ENCODE peak calls at places on chromosome 10, in ten cellular contexts. J, P, K, M, B, X, H, W, C and V are unnamed samples.

GRCh38 chr10:116070743-116071320 is 202.2 kb downstream of the GFRA1 start:
- DNase-seq in H (no peak), P (no peak), X (no peak), C (no peak), B (no peak), K (no peak), W (no peak), M (no peak), J (no peak), V (no peak)

GRCh38 chr10:91410638-91411367 is 659 bp downstream of the HECTD2 start:
- DNase-seq in W (peak; percentile 59), C (peak; percentile 48), M (peak; percentile 1), X (no peak), K (no peak), B (peak; percentile 11), H (peak; percentile 5), P (peak; percentile 11), J (peak; percentile 30), V (peak; percentile 17)

GRCh38 chr10:93916257-93917063 is 22.7 kb downstream of the SLC35G1 start:
- DNase-seq in W (peak; percentile 50), P (no peak), J (no peak), C (peak; percentile 47), H (no peak), X (no peak), B (no peak), K (no peak), M (no peak), V (no peak)

GRCh38 chr10:61301560-61301959 is 151.6 kb downstream of the TMEM26 start:
- DNase-seq in M (no peak), H (no peak), W (no peak), K (no peak), C (no peak), P (no peak), B (no peak), J (no peak), X (no peak), V (no peak)

GRCh38 chr10:3119796-3120459 is 52.6 kb downstream of the PFKP start:
- DNase-seq in W (peak; percentile 42), X (no peak), J (no peak), M (no peak), H (no peak), B (peak; percentile 26), C (peak; percentile 34), K (no peak), P (no peak), V (no peak)

GRCh38 chr10:128493811-128494210 is 367.6 kb upstream of the MKI67 start:
- DNase-seq in H (no peak), P (no peak), K (no peak), C (no peak), J (no peak), M (no peak), W (no peak), X (no peak), B (no peak), V (no peak)

GRCh38 chr10:91992026-91992425 is 68.5 kb downstream of the BTAF1 start:
- DNase-seq in M (no peak), J (no peak), W (no peak), X (no peak), B (no peak), P (no peak), C (no peak), H (no peak), K (no peak), V (no peak)

GRCh38 chr10:44310762-44311562 is 73.9 kb downstream of the CXCL12 start:
- DNase-seq in C (no peak), H (peak; percentile 43), P (peak; percentile 64), K (peak; percentile 73), W (peak; percentile 77), M (peak; percentile 30), X (peak; percentile 84), J (peak; percentile 86), B (peak; percentile 80), V (peak; percentile 83)

GRCh38 chr10:120514035-120514620 is 57.1 kb downstream of the PLPP4 start:
- DNase-seq in X (peak; percentile 54), H (no peak), K (no peak), P (no peak), W (peak; percentile 69), M (no peak), C (peak; percentile 69), B (peak; percentile 22), J (no peak), V (no peak)

GRCh38 chr10:132397036-132397541 is at the start of gene PWWP2B:
- DNase-seq in J (peak; percentile 43), H (peak; percentile 47), B (peak; percentile 26), P (no peak), M (no peak), C (no peak), W (no peak), K (peak; percentile 60), X (no peak), V (no peak)

GRCh38 chr10:16497911-16498310 is 23.8 kb downstream of the C1QL3 start:
- DNase-seq in B (no peak), J (no peak), K (no peak), X (no peak), C (no peak), W (peak; percentile 69), P (no peak), M (no peak), H (no peak), V (no peak)

GRCh38 chr10:51269816-51270215 is 195.5 kb downstream of the PRKG1 start:
- DNase-seq in P (no peak), W (peak; percentile 21), B (no peak), K (no peak), J (no peak), C (no peak), H (no peak), X (no peak), M (no peak), V (no peak)

GRCh38 chr10:29862926-29863614 is 196.3 kb downstream of the JCAD start:
- DNase-seq in J (no peak), P (no peak), W (peak; percentile 74), K (no peak), X (no peak), B (no peak), C (peak; percentile 90), M (no peak), H (no peak), V (no peak)

GRCh38 chr10:123399276-123399839 is 245.2 kb downstream of the BUB3 start:
- DNase-seq in H (no peak), P (no peak), C (no peak), X (no peak), M (no peak), B (peak; percentile 69), K (no peak), W (no peak), J (no peak), V (no peak)

GRCh38 chr10:113047605-113047962 is 97.5 kb downstream of the TCF7L2 start:
- DNase-seq in J (no peak), W (peak; percentile 58), B (no peak), X (no peak), K (no peak), M (no peak), P (no peak), H (no peak), C (peak; percentile 73), V (no peak)

GRCh38 chr10:121053151-121053550 is 202.0 kb downstream of the WDR11 start:
- DNase-seq in W (no peak), M (no peak), P (no peak), B (no peak), J (no peak), C (no peak), H (no peak), K (no peak), X (no peak), V (no peak)

GRCh38 chr10:97550336-97551149 is 22.0 kb upstream of the ANKRD2 start:
- DNase-seq in K (no peak), P (no peak), H (no peak), C (no peak), B (no peak), J (no peak), W (no peak), X (no peak), M (no peak), V (no peak)

GRCh38 chr10:43380610-43381222 is 9.3 kb downstream of the FXYD4 start:
- DNase-seq in C (peak; percentile 34), K (no peak), P (no peak), H (no peak), X (no peak), M (no peak), J (no peak), W (peak; percentile 16), B (no peak), V (no peak)

GRCh38 chr10:75358835-75359421 is 42.6 kb downstream of the ZNF503 start:
- DNase-seq in P (no peak), B (no peak), H (no peak), C (peak; percentile 98), X (no peak), M (no peak), W (peak; percentile 67), J (no peak), K (no peak), V (no peak)

GRCh38 chr10:129832582-129833249 is 131.4 kb downstream of the EBF3 start:
- DNase-seq in K (no peak), M (no peak), B (no peak), H (no peak), W (no peak), P (no peak), J (no peak), X (no peak), C (no peak), V (no peak)

GRCh38 chr10:44334621-44335184 is 50.2 kb downstream of the CXCL12 start:
- DNase-seq in B (no peak), P (no peak), K (no peak), X (no peak), J (peak; percentile 38), H (no peak), M (no peak), W (peak; percentile 81), C (no peak), V (no peak)

GRCh38 chr10:77949167-77949566 is 22.6 kb upstream of the DLG5 start:
- DNase-seq in C (peak; percentile 96), P (no peak), B (no peak), X (no peak), K (no peak), M (no peak), J (peak; percentile 46), W (peak; percentile 77), H (no peak), V (no peak)

GRCh38 chr10:98446656-98447221 is at the start of gene HPS1:
- DNase-seq in M (peak; percentile 77), C (peak; percentile 90), H (peak; percentile 69), B (peak; percentile 91), W (peak; percentile 61), J (peak; percentile 71), P (peak; percentile 92), X (peak; percentile 60), K (peak; percentile 64), V (peak; percentile 95)

GRCh38 chr10:32327364-32327691 is 19.6 kb downstream of the EPC1 start:
- DNase-seq in M (no peak), H (no peak), X (no peak), C (no peak), J (no peak), W (no peak), K (no peak), P (no peak), B (no peak), V (no peak)

GRCh38 chr10:76717141-76717540 is 920.5 kb downstream of the KCNMA1 start:
- DNase-seq in K (no peak), J (no peak), P (no peak), H (no peak), B (no peak), X (no peak), W (peak; percentile 71), M (no peak), C (peak; percentile 70), V (no peak)